ENCODE peak calls at places on chromosome 18, in ten cellular contexts. C is HCT116, I is K562, R is prostate gland, O is endothelial cell of umbilical vein, E is GM23338, Z is spleen, V is Panc1, H is HepG2, T is GM12878. S is an unnamed sample.

GRCh38 chr18:46916551-46917107 is 678 bp downstream of the PIAS2 start:
- DNase-seq in C (no peak), I (no peak), R (peak; percentile 11), O (peak; percentile 56), E (no peak), Z (no peak), V (no peak), H (peak; percentile 17), T (no peak), S (peak; percentile 65)

GRCh38 chr18:33282142-33282541 is 158.4 kb downstream of the CCDC178 start:
- DNase-seq in C (no peak), I (no peak), R (no peak), O (no peak), E (no peak), Z (no peak), V (no peak), H (no peak), T (no peak), S (no peak)

GRCh38 chr18:36380173-36380827 is 82.8 kb downstream of the FHOD3 start:
- DNase-seq in C (no peak), I (no peak), R (no peak), O (no peak), E (no peak), Z (no peak), V (no peak), H (no peak), T (no peak), S (no peak)

GRCh38 chr18:12543697-12544096 is 114.2 kb downstream of the SPIRE1 start:
- DNase-seq in C (no peak), I (no peak), R (no peak), O (no peak), E (no peak), Z (no peak), V (no peak), H (no peak), T (no peak), S (no peak)

GRCh38 chr18:6755107-6755506 is 25.6 kb downstream of the ARHGAP28 start:
- DNase-seq in C (no peak), I (no peak), R (no peak), O (peak; percentile 74), E (no peak), Z (no peak), V (no peak), H (no peak), T (no peak), S (no peak)

GRCh38 chr18:3466872-3467271 is 16.9 kb downstream of the TGIF1 start:
- DNase-seq in C (no peak), I (no peak), R (no peak), O (peak; percentile 76), E (peak; percentile 49), Z (no peak), V (no peak), H (no peak), T (no peak), S (no peak)

GRCh38 chr18:80067321-80067720 is 33.1 kb downstream of the RBFA start:
- DNase-seq in C (no peak), I (no peak), R (no peak), O (no peak), E (no peak), Z (no peak), V (no peak), H (no peak), T (no peak), S (no peak)

GRCh38 chr18:23069481-23069880 is 65.8 kb upstream of the CABLES1 start:
- DNase-seq in C (no peak), I (no peak), R (no peak), O (no peak), E (no peak), Z (no peak), V (no peak), H (no peak), T (no peak), S (no peak)

GRCh38 chr18:13221821-13222220 is 3.3 kb downstream of the LDLRAD4 start:
- DNase-seq in C (no peak), I (no peak), R (peak; percentile 53), O (no peak), E (no peak), Z (no peak), V (no peak), H (no peak), T (no peak), S (no peak)

DNA sequence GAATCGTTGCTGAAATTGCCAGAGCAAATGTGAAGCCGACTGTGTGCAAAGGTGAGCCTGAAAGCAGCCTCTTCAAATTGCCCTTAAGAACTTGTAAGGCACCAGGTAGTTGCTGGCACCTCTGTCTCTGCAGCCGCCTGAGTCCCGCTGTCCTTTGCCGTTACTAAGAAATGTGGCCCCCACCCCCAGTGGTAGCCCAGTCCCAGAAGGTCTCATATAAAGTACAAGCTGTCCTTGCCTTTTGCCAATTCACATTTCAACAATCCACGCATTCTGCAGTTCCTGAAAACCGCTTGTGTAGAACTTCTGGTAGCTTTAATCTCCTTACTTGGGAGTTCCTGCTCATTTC is 148.8 kb downstream of the CTIF start:
- DNase-seq in C (no peak), I (no peak), R (no peak), O (no peak), E (no peak), Z (no peak), V (no peak), H (no peak), T (no peak), S (no peak)
- TF ChIP-seq POLR2AphosphoS5 in C (no peak), I (no peak), R (peak; percentile 55), O (no peak), E (no peak), Z (no peak), V (no peak), H (no peak), T (no peak), S (no peak)

DNA sequence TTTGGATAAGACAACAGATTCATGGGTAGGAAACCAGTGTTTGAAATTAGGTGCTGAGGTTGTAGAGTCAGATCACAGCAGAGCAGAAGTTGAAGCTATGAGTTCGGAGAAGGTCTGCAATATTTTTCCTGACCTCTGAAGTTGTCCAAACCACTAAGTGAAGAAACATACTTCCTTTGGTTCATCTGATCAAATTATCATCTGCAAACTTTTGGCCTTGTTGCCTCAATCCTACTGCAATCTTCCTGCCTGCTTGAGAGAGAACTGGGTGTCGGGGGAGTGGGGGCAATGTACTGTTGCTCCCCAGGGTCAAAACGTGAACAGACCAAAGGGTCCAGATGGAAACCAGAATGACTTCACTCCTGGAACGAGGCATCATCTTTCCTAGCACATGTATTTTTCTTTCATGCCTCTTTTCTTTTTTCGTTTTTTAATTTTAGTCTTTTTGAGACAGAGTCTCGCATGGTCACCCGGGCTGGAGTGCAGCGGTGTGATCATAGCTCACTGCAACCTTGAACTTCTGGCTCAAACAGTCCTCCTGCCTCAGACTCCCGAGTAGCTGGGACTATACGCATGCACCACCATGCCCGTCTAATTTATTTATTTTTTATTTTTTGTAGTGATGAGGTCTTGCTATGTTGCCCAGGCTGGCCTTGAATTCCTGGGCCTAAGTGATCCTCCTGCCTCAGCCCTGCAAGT is 42.7 kb downstream of the RAB31 start:
- DNase-seq in C (no peak), I (no peak), R (no peak), O (no peak), E (no peak), Z (no peak), V (no peak), H (no peak), T (no peak), S (no peak)
- TF ChIP-seq POLR2AphosphoS5 in C (no peak), I (no peak), R (no peak), O (no peak), E (no peak), Z (no peak), V (no peak), H (no peak), T (no peak), S (no peak)

GRCh38 chr18:40926679-40927078 is 1028.4 kb upstream of the PIK3C3 start:
- DNase-seq in C (no peak), I (no peak), R (no peak), O (no peak), E (no peak), Z (no peak), V (no peak), H (no peak), T (no peak), S (no peak)
- TF ChIP-seq POLR2AphosphoS5 in C (no peak), I (no peak), R (no peak), O (no peak), E (no peak), Z (no peak), V (no peak), H (no peak), T (no peak), S (no peak)

GRCh38 chr18:34650121-34650545 is 60.0 kb upstream of the DTNA start:
- DNase-seq in C (no peak), I (no peak), R (no peak), O (peak; percentile 5), E (no peak), Z (no peak), V (no peak), H (no peak), T (no peak), S (no peak)
- TF ChIP-seq POLR2AphosphoS5 in C (no peak), I (no peak), R (no peak), O (no peak), E (no peak), Z (no peak), V (no peak), H (no peak), T (no peak), S (no peak)